ENCODE peak calls at places on chromosomes 6 and 20, in seven cellular contexts. E is fibroblast of the aortic adventitia, Q is neural crest cell, G is cardiac muscle cell, Y is DND-41, A is A549, W is heart right ventricle. D is an unnamed sample.

GRCh38 chr6:139710578-139710977 is 336.1 kb upstream of the CITED2 start:
- DNase-seq in E (peak), Q (no peak), G (no peak), Y (no peak), A (no peak), W (no peak), D (no peak)

GRCh38 chr6:15592610-15593009 is 70.2 kb downstream of the DTNBP1 start:
- DNase-seq in E (no peak), Q (no peak), G (no peak), Y (no peak), A (no peak), W (no peak), D (no peak)

GRCh38 chr6:20182926-20183521 is 29.2 kb downstream of the MBOAT1 start:
- DNase-seq in E (no peak), Q (no peak), G (no peak), Y (no peak), A (no peak), W (peak), D (no peak)

GRCh38 chr6:135226537-135226936 is 45.4 kb downstream of the MYB start:
- DNase-seq in E (no peak), Q (no peak), G (no peak), Y (no peak), A (no peak), W (no peak), D (no peak)

GRCh38 chr6:15247750-15248450 is 2.0 kb downstream of the JARID2 start:
- DNase-seq in E (peak), Q (peak), G (peak), Y (peak), A (peak), W (peak), D (peak)

GRCh38 chr6:102670756-102671155 is 1277.2 kb downstream of the GRIK2 start:
- DNase-seq in E (no peak), Q (no peak), G (no peak), Y (no peak), A (no peak), W (no peak), D (no peak)

GRCh38 chr6:170129691-170130171 is 161.1 kb downstream of the DLL1 start:
- DNase-seq in E (no peak), Q (no peak), G (peak), Y (no peak), A (no peak), W (peak), D (peak)

GRCh38 chr20:24578605-24579004 is 109.2 kb downstream of the SYNDIG1 start:
- DNase-seq in E (no peak), Q (no peak), G (no peak), Y (no peak), A (no peak), W (no peak), D (no peak)

GRCh38 chr6:36204068-36204753 is 7.7 kb downstream of the BRPF3 start:
- DNase-seq in E (no peak), Q (no peak), G (no peak), Y (peak), A (no peak), W (no peak), D (no peak)

GRCh38 chr6:161132384-161132783 is 140.8 kb downstream of the MAP3K4 start:
- DNase-seq in E (no peak), Q (no peak), G (no peak), Y (no peak), A (no peak), W (no peak), D (no peak)

GRCh38 chr6:22041797-22042489 is 254.9 kb downstream of the PRL start:
- DNase-seq in E (peak), Q (no peak), G (no peak), Y (no peak), A (no peak), W (no peak), D (no peak)

GRCh38 chr20:13839421-13840092 is 54.7 kb downstream of the NDUFAF5 start:
- DNase-seq in E (peak), Q (no peak), G (no peak), Y (no peak), A (no peak), W (no peak), D (no peak)

GRCh38 chr20:6140947-6141346 is 18.1 kb upstream of the FERMT1 start:
- DNase-seq in E (no peak), Q (no peak), G (no peak), Y (peak), A (no peak), W (no peak), D (no peak)
- TF ChIP-seq CTCF in E (peak), Q (peak), G (peak), Y (peak), A (no peak), W (no peak), D (no peak)

GRCh38 chr20:49276895-49277785 is 717 bp downstream of the ZNFX1 start:
- DNase-seq in E (no peak), Q (no peak), G (no peak), Y (peak), A (no peak), W (peak), D (peak)

GRCh38 chr20:49277786-49278035 is 146 bp downstream of the ZNFX1 start:
- DNase-seq in E (no peak), Q (no peak), G (no peak), Y (no peak), A (no peak), W (no peak), D (no peak)

GRCh38 chr20:49279677-49280462 is 2.0 kb upstream of the ZNFX1 start:
- DNase-seq in E (no peak), Q (no peak), G (no peak), Y (no peak), A (no peak), W (no peak), D (no peak)

GRCh38 chr20:49278817-49279676 is 1.2 kb upstream of the ZNFX1 start:
- DNase-seq in E (no peak), Q (no peak), G (no peak), Y (peak), A (no peak), W (peak), D (no peak)

DNA sequence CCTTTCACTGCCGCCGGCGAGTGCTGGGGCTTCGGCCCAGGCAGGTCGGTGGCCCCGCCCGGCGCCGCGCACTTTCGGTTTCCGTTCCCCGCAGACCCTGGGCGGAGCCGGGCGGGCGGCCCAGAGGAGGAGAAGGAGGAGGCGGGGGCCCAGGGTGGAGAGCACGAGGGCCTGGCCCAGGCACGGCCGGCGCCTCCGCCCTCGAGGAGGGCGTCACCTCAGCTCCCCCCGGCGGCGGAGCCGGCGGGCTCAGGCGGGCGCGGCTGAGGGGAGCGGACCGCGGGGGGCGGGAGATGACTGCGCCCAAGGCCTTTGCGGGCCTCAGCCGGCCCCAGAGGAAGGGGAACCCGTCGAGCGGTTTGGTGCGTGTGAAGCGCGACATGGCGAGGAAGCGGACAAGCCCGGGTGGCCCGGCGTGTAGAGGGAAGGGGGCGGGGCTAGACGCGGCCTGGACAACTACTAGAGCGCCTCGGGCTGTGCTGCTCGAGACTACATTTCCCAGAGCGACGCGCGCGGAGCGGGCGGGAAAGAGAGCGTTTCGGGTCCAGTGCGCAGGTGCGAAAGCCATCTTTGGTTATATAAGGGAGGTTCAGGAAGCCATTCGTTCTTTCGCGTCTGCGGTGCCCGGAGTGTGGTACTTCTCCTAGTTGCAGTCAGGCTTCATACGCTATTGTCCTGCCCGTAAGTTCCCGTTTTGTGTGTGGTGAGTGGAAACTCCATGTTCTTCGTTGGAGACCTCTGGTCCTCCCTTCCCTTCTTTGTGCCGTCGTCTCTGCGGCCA is at the start of gene ZNFX1:
- DNase-seq in E (peak), Q (peak), G (peak), Y (peak), A (peak), W (peak), D (peak)
- TF ChIP-seq CTCF in E (no peak), Q (no peak), G (no peak), Y (peak), A (no peak), W (no peak), D (no peak)

GRCh38 chr20:17859616-17860232 is 108.9 kb downstream of the SNX5 start:
- DNase-seq in E (no peak), Q (no peak), G (peak), Y (no peak), A (no peak), W (peak), D (no peak)
- TF ChIP-seq CTCF in E (no peak), Q (no peak), G (no peak), Y (no peak), A (no peak), W (no peak), D (no peak)

GRCh38 chr6:39091163-39091562 is 23.8 kb downstream of the SAYSD1 start:
- DNase-seq in E (no peak), Q (no peak), G (no peak), Y (no peak), A (no peak), W (no peak), D (no peak)
- TF ChIP-seq CTCF in E (no peak), Q (no peak), G (no peak), Y (no peak), A (no peak), W (no peak), D (no peak)

DNA sequence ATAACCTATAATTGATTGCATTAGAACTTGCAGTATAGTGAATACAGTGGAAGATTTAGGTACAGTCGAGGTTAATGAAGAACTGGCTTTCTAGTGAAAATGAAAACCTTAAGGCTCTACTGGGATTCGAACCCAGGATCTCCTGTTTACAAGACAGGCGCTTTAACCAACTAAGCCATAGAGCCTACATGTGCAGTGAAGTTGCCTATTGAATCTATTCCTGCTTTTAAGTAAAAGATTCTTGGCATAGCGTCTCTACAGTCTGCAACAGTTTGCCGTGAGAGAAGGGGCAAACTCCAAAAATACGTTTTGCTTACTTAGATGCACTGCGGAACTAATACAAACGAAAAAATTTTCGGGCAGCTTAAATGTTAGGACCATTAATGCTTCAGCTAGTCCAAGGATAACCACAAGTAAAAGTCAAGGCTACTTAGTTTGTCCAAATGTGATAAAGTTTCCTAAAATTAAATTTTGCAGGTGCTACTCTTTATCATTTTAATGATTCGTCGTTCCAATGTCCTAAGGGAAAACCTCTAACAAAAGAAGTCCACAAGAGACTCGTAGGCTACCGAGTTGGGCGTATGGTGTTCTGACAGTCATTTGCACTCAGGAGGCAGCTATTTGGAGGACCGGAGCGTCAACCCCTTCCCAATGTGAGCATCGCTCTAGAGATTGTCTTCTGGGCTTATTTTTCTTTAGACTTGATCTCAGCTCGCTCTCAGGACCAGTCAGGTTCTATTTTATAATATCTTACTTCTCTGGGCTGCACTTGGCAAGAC is 31.3 kb upstream of the ZSCAN23 start:
- DNase-seq in E (peak), Q (peak), G (peak), Y (no peak), A (peak), W (no peak), D (no peak)
- TF ChIP-seq CTCF in E (no peak), Q (no peak), G (no peak), Y (no peak), A (no peak), W (no peak), D (no peak)